ENCODE peak calls at places on chromosomes 13 and 19, in eight cellular contexts. T is A673, C is progenitor cell of endocrine pancreas, I is H9, B is gastrocnemius medialis, F is K562, H is spleen, E is esophagus squamous epithelium. N is an unnamed sample.

GRCh38 chr13:52713894-52714293 is 25.7 kb downstream of the CNMD start:
- DNase-seq in E (no peak), B (peak; percentile 26), I (no peak), T (no peak), F (no peak), C (no peak), H (no peak), N (no peak)

GRCh38 chr19:16654151-16654550 is 5.8 kb downstream of the SMIM7 start:
- DNase-seq in T (peak; percentile 48), C (no peak), B (no peak), I (peak; percentile 35), F (peak; percentile 79), H (no peak), E (no peak), N (no peak)

GRCh38 chr19:8259142-8259921 is 48.8 kb downstream of the CD320 start:
- DNase-seq in H (peak; percentile 57), T (no peak), I (no peak), F (no peak), C (no peak), B (no peak), E (no peak), N (no peak)

GRCh38 chr19:16661480-16662034 is 618 bp downstream of the TMEM38A start:
- DNase-seq in C (peak; percentile 17), F (no peak), B (peak; percentile 95), T (no peak), E (no peak), H (no peak), I (peak; percentile 52), N (no peak)

GRCh38 chr13:97316390-97316789 is 94.3 kb downstream of the MBNL2 start:
- DNase-seq in C (no peak), F (no peak), T (no peak), B (no peak), E (no peak), H (no peak), I (no peak), N (no peak)

GRCh38 chr13:67614577-67614976 is 384.4 kb upstream of the PCDH9 start:
- DNase-seq in C (no peak), E (no peak), F (no peak), H (no peak), B (no peak), T (no peak), I (no peak), N (no peak)

GRCh38 chr13:24192811-24193162 is 32.3 kb downstream of the SPATA13 start:
- DNase-seq in T (no peak), H (no peak), I (no peak), C (no peak), B (no peak), E (no peak), F (no peak), N (no peak)

GRCh38 chr13:27619711-27620376 is 485 bp downstream of the LNX2 start:
- DNase-seq in C (no peak), B (peak; percentile 52), T (peak; percentile 43), H (peak; percentile 93), I (no peak), E (no peak), F (peak; percentile 22), N (no peak)

GRCh38 chr13:30119476-30119875 is 187.9 kb downstream of the KATNAL1 start:
- DNase-seq in I (no peak), E (no peak), H (no peak), F (no peak), T (peak; percentile 77), C (no peak), B (no peak), N (no peak)

DNA sequence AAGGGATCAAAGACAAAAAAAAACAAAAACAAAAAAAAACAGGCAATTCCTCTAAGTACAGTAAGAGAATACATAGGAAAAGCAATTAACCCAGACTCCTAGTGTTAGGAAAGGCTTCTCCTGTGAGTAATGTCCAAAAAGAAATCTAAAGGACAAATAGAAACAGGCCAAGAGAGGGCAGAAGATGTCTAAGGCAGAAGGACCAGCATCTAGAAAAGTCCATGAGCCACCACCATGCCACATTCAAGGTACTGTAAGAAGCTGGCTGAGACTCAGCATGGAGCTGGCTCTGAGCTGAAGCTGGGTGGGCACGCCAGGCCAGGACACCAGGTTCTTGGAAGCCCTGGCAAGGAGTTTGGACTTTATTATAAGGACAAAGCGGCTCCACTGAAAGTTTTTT is 118.1 kb upstream of the FRY start:
- DNase-seq in I (no peak), B (no peak), H (no peak), F (no peak), T (no peak), E (no peak), C (no peak), N (no peak)
- TF ChIP-seq CTCF in I (no peak), B (no peak), H (no peak), F (no peak), T (no peak), E (no peak), C (no peak), N (no peak)

GRCh38 chr19:28171983-28172382 is 1041.0 kb downstream of the UQCRFS1 start:
- DNase-seq in H (no peak), B (no peak), I (no peak), C (no peak), T (no peak), E (no peak), F (no peak), N (no peak)

DNA sequence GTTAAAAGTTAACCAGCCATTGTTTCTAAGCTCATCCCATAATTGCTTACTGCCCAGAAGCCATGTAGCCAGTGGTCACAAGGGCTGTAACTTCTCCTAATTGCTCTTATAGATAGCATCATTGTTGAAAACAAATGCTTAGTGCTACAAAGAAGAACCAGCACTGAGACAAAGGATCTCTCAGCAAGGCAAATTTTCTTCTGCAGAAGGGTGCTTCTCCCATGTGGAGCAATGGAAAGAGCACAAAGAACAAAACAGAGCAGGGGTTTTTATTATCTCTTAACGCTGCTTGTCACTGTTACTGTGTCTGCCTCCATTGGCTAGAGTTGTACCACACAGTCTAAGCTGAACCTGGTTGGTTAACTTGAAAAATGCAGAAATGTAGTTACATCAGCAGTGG is 1036.8 kb downstream of the UQCRFS1 start:
- DNase-seq in T (no peak), C (no peak), B (no peak), H (no peak), E (no peak), F (no peak), I (no peak), N (no peak)
- TF ChIP-seq CTCF in T (no peak), C (no peak), B (no peak), H (no peak), E (no peak), F (no peak), I (no peak), N (no peak)

DNA sequence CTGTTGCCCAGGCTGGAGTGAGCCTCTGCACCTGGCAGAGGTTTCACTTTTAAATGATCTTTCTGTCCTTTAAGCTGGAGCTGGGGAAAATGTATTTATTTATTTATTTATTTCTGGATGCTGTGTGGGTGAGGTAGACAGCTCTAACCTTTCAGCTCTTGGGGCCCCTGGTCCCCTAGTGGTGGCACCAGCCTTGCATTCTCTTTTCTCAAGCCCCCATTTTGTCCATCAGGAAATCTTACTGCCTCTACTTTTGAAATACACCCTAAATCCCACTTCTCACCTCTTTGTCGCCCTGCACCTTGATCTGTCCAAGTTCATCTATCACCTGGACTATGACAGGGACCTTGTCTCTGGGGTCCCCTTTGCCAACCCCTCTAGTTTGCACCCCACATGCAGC is 2.1 kb upstream of the B9D2 start:
- DNase-seq in T (no peak), I (no peak), C (no peak), F (peak; percentile 42), H (no peak), B (no peak), E (no peak), N (no peak)
- TF ChIP-seq CTCF in T (peak; percentile 31), I (peak; percentile 57), C (peak; percentile 45), F (peak; percentile 43), H (no peak), B (no peak), E (peak; percentile 27), N (no peak)

DNA sequence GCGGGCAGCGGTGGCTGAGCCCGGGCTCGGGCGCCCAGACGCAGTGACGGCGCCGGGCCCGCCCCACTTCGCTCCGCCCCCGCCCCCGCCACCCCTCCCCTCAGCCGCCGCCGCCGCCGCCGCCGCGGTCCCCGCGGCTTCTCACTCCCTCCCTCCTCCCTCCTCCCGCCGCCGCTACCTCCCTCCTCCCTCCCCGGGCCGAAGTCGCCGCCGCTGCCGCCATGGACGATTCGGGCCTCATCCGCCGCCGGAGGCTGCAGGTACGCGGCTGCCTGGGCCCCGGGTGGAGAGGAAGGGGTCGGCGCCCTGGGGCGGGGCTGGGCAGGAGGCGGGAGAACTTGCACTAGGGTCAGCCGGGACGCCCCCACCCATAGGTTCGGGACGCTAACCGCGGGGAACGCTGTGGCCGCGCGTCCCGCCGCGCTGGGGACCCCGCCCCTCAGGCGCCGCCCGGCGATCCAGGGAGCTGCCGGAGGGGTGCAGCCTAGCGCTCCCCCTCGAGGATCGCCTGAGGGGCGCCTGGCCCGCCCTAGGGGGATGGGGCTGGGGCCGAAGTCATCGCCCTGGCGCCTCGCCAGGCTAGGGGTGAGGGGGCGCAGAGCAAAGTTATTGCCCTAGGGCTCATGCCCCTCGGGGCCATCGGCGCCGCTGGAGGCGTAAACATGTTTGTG is 497 bp downstream of the RTBDN start:
- DNase-seq in B (no peak), F (peak; percentile 82), H (no peak), C (peak; percentile 23), E (no peak), I (peak; percentile 70), T (peak; percentile 75), N (no peak)
- TF ChIP-seq CTCF in B (no peak), F (no peak), H (no peak), C (no peak), E (no peak), I (no peak), T (peak; percentile 14), N (no peak)

GRCh38 chr13:60379837-60380236 is 17.2 kb upstream of the TDRD3 start:
- DNase-seq in H (no peak), B (no peak), F (no peak), E (no peak), I (no peak), T (peak; percentile 38), C (no peak), N (no peak)
- TF ChIP-seq CTCF in H (no peak), B (no peak), F (no peak), E (no peak), I (peak; percentile 56), T (peak; percentile 37), C (peak; percentile 10), N (no peak)

DNA sequence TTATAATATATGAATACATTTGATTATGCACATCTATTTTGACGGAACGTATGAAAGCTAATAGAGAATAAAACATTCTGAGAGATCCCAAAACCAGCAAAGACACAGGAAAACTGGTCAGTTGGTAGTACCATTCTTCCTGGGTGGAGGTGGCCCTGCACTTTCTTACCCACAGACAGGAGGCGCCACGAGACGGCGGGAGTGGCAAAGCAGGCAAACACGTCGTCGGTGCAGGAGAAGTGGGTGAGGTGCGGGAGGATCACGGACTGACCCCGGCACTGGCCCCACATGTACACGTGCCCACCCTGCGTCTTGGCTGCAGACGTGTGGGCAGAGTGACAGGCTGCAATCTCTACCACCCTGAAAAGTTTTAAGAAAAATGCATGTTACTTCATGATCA is 36.1 kb downstream of the RCBTB1 start:
- DNase-seq in H (no peak), I (peak; percentile 37), T (no peak), B (no peak), F (no peak), E (no peak), C (no peak), N (no peak)
- TF ChIP-seq CTCF in H (no peak), I (peak; percentile 54), T (peak; percentile 27), B (no peak), F (no peak), E (peak; percentile 9), C (no peak), N (no peak)

N was measured in omental fat pad.